ENCODE peak calls at places on chromosome 18, in six cellular contexts. W is sigmoid colon, V is heart left ventricle, E is OCI-LY7, U is mammary epithelial cell, O is psoas muscle. J is an unnamed sample.

GRCh38 chr18:13139885-13140450 is 78.6 kb upstream of the LDLRAD4 start:
- DNase-seq in W (no peak), V (no peak), E (no peak), U (no peak), O (no peak), J (no peak)

GRCh38 chr18:22250591-22250996 is 81.2 kb downstream of the GATA6 start:
- DNase-seq in W (no peak), V (no peak), E (no peak), U (peak; percentile 88), O (no peak), J (no peak)

GRCh38 chr18:70128271-70128670 is 77.2 kb downstream of the RTTN start:
- DNase-seq in W (no peak), V (no peak), E (no peak), U (no peak), O (no peak), J (no peak)

GRCh38 chr18:7663305-7664023 is 96.3 kb downstream of the PTPRM start:
- DNase-seq in W (no peak), V (no peak), E (no peak), U (peak; percentile 15), O (no peak), J (no peak)

GRCh38 chr18:29488617-29489016 is 1311.7 kb upstream of the CDH2 start:
- DNase-seq in W (no peak), V (no peak), E (no peak), U (no peak), O (no peak), J (no peak)

GRCh38 chr18:75625966-75626365 is 198.5 kb upstream of the SMIM21 start:
- DNase-seq in W (no peak), V (no peak), E (no peak), U (peak; percentile 19), O (no peak), J (no peak)

GRCh38 chr18:12052866-12053265 is 40.8 kb upstream of the ANKRD62 start:
- DNase-seq in W (no peak), V (no peak), E (no peak), U (no peak), O (no peak), J (no peak)

GRCh38 chr18:13446581-13447470 is 228.3 kb downstream of the LDLRAD4 start:
- DNase-seq in W (no peak), V (peak; percentile 48), E (no peak), U (no peak), O (no peak), J (no peak)

GRCh38 chr18:73283788-73284187 is 416.0 kb upstream of the NETO1 start:
- DNase-seq in W (no peak), V (no peak), E (no peak), U (peak; percentile 81), O (no peak), J (no peak)

GRCh38 chr18:55869965-55870585 is 282.1 kb upstream of the TCF4 start:
- DNase-seq in W (peak; percentile 77), V (no peak), E (no peak), U (no peak), O (peak; percentile 49), J (no peak)

GRCh38 chr18:24600076-24600654 is 139.7 kb downstream of the HRH4 start:
- DNase-seq in W (no peak), V (no peak), E (peak; percentile 66), U (peak; percentile 45), O (no peak), J (no peak)

GRCh38 chr18:21074336-21075323 is 37.0 kb downstream of the ROCK1 start:
- DNase-seq in W (no peak), V (no peak), E (peak; percentile 15), U (peak; percentile 66), O (no peak), J (no peak)

GRCh38 chr18:25176516-25177042 is 175.4 kb downstream of the ZNF521 start:
- DNase-seq in W (no peak), V (peak; percentile 57), E (no peak), U (no peak), O (no peak), J (no peak)

GRCh38 chr18:26405190-26405781 is 143.1 kb downstream of the KCTD1 start:
- DNase-seq in W (no peak), V (no peak), E (peak; percentile 61), U (peak; percentile 51), O (no peak), J (no peak)

GRCh38 chr18:55629136-55629535 is 41.1 kb upstream of the TCF4 start:
- DNase-seq in W (no peak), V (no peak), E (no peak), U (no peak), O (no peak), J (no peak)

GRCh38 chr18:22055466-22055865 is 113.9 kb upstream of the GATA6 start:
- DNase-seq in W (no peak), V (no peak), E (no peak), U (no peak), O (no peak), J (no peak)

GRCh38 chr18:77000527-77000926 is 132.1 kb downstream of the MBP start:
- DNase-seq in W (peak; percentile 75), V (no peak), E (peak; percentile 40), U (peak; percentile 17), O (peak; percentile 58), J (no peak)

GRCh38 chr18:26702023-26702422 is 153.7 kb upstream of the KCTD1 start:
- DNase-seq in W (no peak), V (no peak), E (no peak), U (no peak), O (no peak), J (no peak)

GRCh38 chr18:21468514-21469164 is 131.9 kb downstream of the ESCO1 start:
- DNase-seq in W (no peak), V (no peak), E (no peak), U (peak; percentile 36), O (no peak), J (no peak)

GRCh38 chr18:55694291-55694690 is 106.3 kb upstream of the TCF4 start:
- DNase-seq in W (no peak), V (no peak), E (no peak), U (peak; percentile 77), O (no peak), J (no peak)

GRCh38 chr18:4455113-4455811 is at the start of gene DLGAP1:
- DNase-seq in W (peak; percentile 63), V (peak; percentile 67), E (no peak), U (peak; percentile 24), O (peak; percentile 45), J (no peak)

GRCh38 chr18:42706029-42706608 is 409.4 kb downstream of the RIT2 start:
- DNase-seq in W (no peak), V (no peak), E (no peak), U (no peak), O (no peak), J (no peak)

GRCh38 chr18:2171840-2172625 is 399.3 kb downstream of the METTL4 start:
- DNase-seq in W (no peak), V (no peak), E (no peak), U (no peak), O (no peak), J (no peak)

GRCh38 chr18:51038110-51038509 is 8.1 kb downstream of the SMAD4 start:
- DNase-seq in W (no peak), V (no peak), E (no peak), U (no peak), O (peak; percentile 19), J (no peak)
- H3K4me1 ChIP-seq in W (no peaks in the 10 kb centered on the region), V (peaks cover 95% of the 10 kb centered on the region), E (no peaks in the 10 kb centered on the region), U (no peaks in the 10 kb centered on the region), O (peaks cover 86% of the 10 kb centered on the region), J (peaks cover 83% of the 10 kb centered on the region)

DNA sequence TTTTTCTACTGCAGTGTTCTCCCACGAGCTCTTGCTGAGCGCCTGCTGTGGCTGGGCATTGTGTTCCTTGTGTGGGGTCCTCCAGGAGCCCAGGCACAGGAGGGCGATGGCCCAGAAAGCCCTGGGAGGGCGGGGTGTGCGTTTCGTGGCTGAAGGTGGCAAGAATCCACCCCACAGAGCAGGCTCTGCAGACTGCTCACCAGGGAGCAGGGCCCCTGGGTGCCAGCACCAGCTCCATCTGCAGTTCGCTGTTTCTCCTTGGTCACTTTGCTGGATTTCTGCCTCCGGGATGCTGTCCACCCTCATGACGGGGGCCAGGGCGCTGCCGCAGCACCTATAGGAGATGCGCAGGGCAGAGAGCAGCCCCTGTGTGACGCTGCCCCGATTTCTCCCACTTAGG is 249.9 kb downstream of the ALPK2 start:
- DNase-seq in W (no peak), V (no peak), E (no peak), U (no peak), O (no peak), J (no peak)
- H3K4me3 ChIP-seq in W (no peak overlapping the region), V (no peak overlapping the region), E (no peak overlapping the region), U (no peak overlapping the region), O (no peak overlapping the region), J (no peak overlapping the region)

GRCh38 chr18:62713651-62714247 is 1.6 kb upstream of the PHLPP1 start:
- DNase-seq in W (no peak), V (no peak), E (no peak), U (no peak), O (no peak), J (no peak)
- TF ChIP-seq CTCF in W (no peak), V (no peak), E (no peak), U (no peak), O (no peak), J (no peak)

GRCh38 chr18:44805643-44806042 is 125.0 kb downstream of the SETBP1 start:
- DNase-seq in W (no peak), V (no peak), E (no peak), U (no peak), O (no peak), J (no peak)

GRCh38 chr18:44803019-44803650 is 122.4 kb downstream of the SETBP1 start:
- DNase-seq in W (peak; percentile 97), V (no peak), E (no peak), U (no peak), O (peak; percentile 62), J (peak; percentile 27)

GRCh38 chr18:44802508-44802907 is 121.8 kb downstream of the SETBP1 start:
- DNase-seq in W (no peak), V (no peak), E (no peak), U (peak; percentile 55), O (no peak), J (no peak)

GRCh38 chr18:44805176-44805575 is 124.5 kb downstream of the SETBP1 start:
- DNase-seq in W (no peak), V (no peak), E (no peak), U (no peak), O (no peak), J (no peak)

DNA sequence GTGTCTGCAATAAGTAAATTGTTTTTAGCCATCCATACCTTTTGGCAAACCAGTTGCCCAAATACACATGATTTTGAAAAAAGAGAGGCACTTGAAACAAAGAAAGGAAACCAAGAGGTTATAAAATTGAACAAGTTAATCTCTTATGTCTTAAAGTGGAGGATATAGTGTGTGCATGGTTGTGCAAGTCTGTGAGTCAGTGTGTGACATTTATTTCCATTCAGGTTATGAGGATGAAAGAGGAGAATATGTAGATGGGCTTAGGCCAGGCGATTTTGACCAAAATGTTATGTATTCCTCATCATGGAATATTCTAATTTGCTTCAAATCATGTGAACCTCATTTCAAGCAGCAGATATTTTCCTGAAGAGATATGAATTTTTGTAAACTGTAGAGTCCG is 123.3 kb downstream of the SETBP1 start:
- DNase-seq in W (no peak), V (no peak), E (no peak), U (no peak), O (no peak), J (no peak)
- H3K4me1 ChIP-seq in W (peaks cover 3% of the 10 kb centered on the region), V (peaks cover 40% of the 10 kb centered on the region), E (peaks cover 16% of the 10 kb centered on the region), U (no peaks in the 10 kb centered on the region), O (peaks cover 76% of the 10 kb centered on the region), J (peaks cover 63% of the 10 kb centered on the region)

J was measured in thoracic aorta.